ENCODE peak calls at places on chromosomes 7 and 10, in seven cellular contexts. J is colonic mucosa, S is AG10803, Q is fibroblast of pulmonary artery, A is bronchial epithelial cell, D is hepatocyte, W is astrocyte of the spinal cord. T is an unnamed sample.

GRCh38 chr10:48522011-48522765 is 82.7 kb downstream of the ARHGAP22 start:
- DNase-seq in Q (no peak), J (no peak), A (no peak), D (no peak), W (peak), S (peak), T (no peak)

GRCh38 chr7:8125680-8126444 is 136.1 kb downstream of the ICA1 start:
- DNase-seq in D (no peak), Q (no peak), S (no peak), J (peak), A (peak), W (no peak), T (no peak)

GRCh38 chr7:42292991-42293521 is 56.0 kb upstream of the GLI3 start:
- DNase-seq in Q (no peak), A (peak), S (no peak), W (no peak), J (no peak), D (no peak), T (peak)

GRCh38 chr7:102122026-102122425 is 164.6 kb upstream of the SH2B2 start:
- DNase-seq in Q (peak), J (no peak), A (peak), D (peak), S (peak), W (peak), T (peak)

GRCh38 chr7:44112997-44113763 is 9.0 kb downstream of the AEBP1 start:
- DNase-seq in Q (no peak), S (no peak), J (no peak), W (no peak), A (no peak), D (no peak), T (no peak)

GRCh38 chr10:75062191-75062849 is 49.1 kb upstream of the SAMD8 start:
- DNase-seq in S (peak), Q (peak), A (no peak), J (no peak), W (peak), D (no peak), T (no peak)

GRCh38 chr7:130278892-130279690 is 12.4 kb downstream of the CPA2 start:
- DNase-seq in Q (peak), W (peak), S (peak), J (no peak), D (no peak), A (no peak), T (peak)

GRCh38 chr10:29807407-29807806 is 172.6 kb upstream of the SVIL start:
- DNase-seq in S (peak), W (peak), D (no peak), Q (peak), J (no peak), A (peak), T (peak)

GRCh38 chr7:71574153-71574894 is 442.4 kb downstream of the GALNT17 start:
- DNase-seq in W (no peak), J (no peak), S (no peak), Q (no peak), A (no peak), D (no peak), T (no peak)

GRCh38 chr7:23645822-23646221 is 34.2 kb upstream of the FAM221A start:
- DNase-seq in S (no peak), D (no peak), A (no peak), J (no peak), W (no peak), Q (no peak), T (no peak)

GRCh38 chr7:29612596-29612995 is 49.0 kb downstream of the PRR15 start:
- DNase-seq in A (no peak), J (no peak), W (peak), Q (no peak), D (no peak), S (peak), T (no peak)

GRCh38 chr10:103476046-103476768 is 2.8 kb downstream of the CALHM3 start:
- DNase-seq in J (no peak), S (no peak), D (no peak), A (no peak), W (no peak), Q (peak), T (no peak)

GRCh38 chr10:14016942-14017341 is 313.8 kb downstream of the FRMD4A start:
- DNase-seq in A (no peak), S (peak), J (no peak), D (no peak), Q (no peak), W (no peak), T (no peak)

GRCh38 chr10:46538723-46539426 is 17.6 kb downstream of the GPRIN2 start:
- DNase-seq in J (no peak), A (no peak), S (no peak), W (no peak), Q (no peak), D (no peak), T (no peak)

GRCh38 chr7:108034586-108034985 is 31.6 kb upstream of the LAMB1 start:
- DNase-seq in J (no peak), W (no peak), S (no peak), D (peak), Q (no peak), A (no peak), T (no peak)

GRCh38 chr7:85104432-85105205 is 82.2 kb downstream of the SEMA3D start:
- DNase-seq in W (no peak), J (no peak), A (peak), D (no peak), S (peak), Q (peak), T (no peak)

GRCh38 chr7:2108501-2109250 is 124.1 kb downstream of the MAD1L1 start:
- DNase-seq in A (no peak), Q (no peak), J (no peak), S (no peak), D (no peak), W (no peak), T (no peak)

GRCh38 chr10:13758302-13758701 is 171.5 kb downstream of the PRPF18 start:
- DNase-seq in A (peak), D (peak), J (no peak), W (peak), S (peak), Q (peak), T (peak)

GRCh38 chr10:21985541-21985940 is 18.0 kb downstream of the DNAJC1 start:
- DNase-seq in S (peak), W (peak), A (no peak), D (no peak), J (no peak), Q (peak), T (no peak)

GRCh38 chr7:32587431-32587948 is 92.2 kb downstream of the AVL9 start:
- DNase-seq in S (peak), W (peak), Q (peak), J (no peak), A (peak), D (no peak), T (peak)

GRCh38 chr7:99379043-99379577 is 4.6 kb downstream of the ARPC1B start:
- DNase-seq in W (peak), Q (peak), S (peak), J (peak), D (peak), A (peak), T (peak)

GRCh38 chr7:83648464-83649241 is at the start of gene SEMA3E:
- DNase-seq in D (peak), A (peak), W (peak), S (peak), J (peak), Q (peak), T (no peak)

GRCh38 chr7:50450691-50451051 is 521 bp upstream of the FIGNL1 start:
- DNase-seq in Q (no peak), D (no peak), A (no peak), J (no peak), W (no peak), S (no peak), T (no peak)

GRCh38 chr7:140048138-140048537 is 14.6 kb downstream of the PARP12 start:
- DNase-seq in S (no peak), W (no peak), A (no peak), D (no peak), J (no peak), Q (no peak), T (no peak)

GRCh38 chr10:85858776-85859515 is 507.6 kb downstream of the GRID1 start:
- DNase-seq in S (no peak), W (no peak), J (no peak), D (no peak), Q (no peak), A (peak), T (no peak)

GRCh38 chr10:60253490-60253889 is 136.2 kb downstream of the ANK3 start:
- DNase-seq in A (no peak), S (no peak), D (no peak), Q (no peak), J (no peak), W (no peak), T (no peak)

GRCh38 chr10:115129752-115130151 is 36.6 kb downstream of the ATRNL1 start:
- DNase-seq in S (peak), W (peak), Q (peak), D (peak), A (peak), J (no peak), T (peak)

GRCh38 chr10:74922921-74923320 is 96.5 kb downstream of the KAT6B start:
- DNase-seq in D (no peak), J (no peak), A (peak), S (no peak), W (peak), Q (no peak), T (no peak)

GRCh38 chr7:65979583-65980477 is 2.2 kb downstream of the GUSB start:
- DNase-seq in W (no peak), Q (no peak), A (no peak), S (no peak), J (no peak), D (no peak), T (no peak)

GRCh38 chr7:381211-382117 is 91.5 kb downstream of the FOXL3 start:
- DNase-seq in Q (no peak), W (no peak), D (no peak), J (peak), A (no peak), S (no peak), T (no peak)

GRCh38 chr7:66859794-66860645 is 61.0 kb upstream of the TMEM248 start:
- DNase-seq in D (no peak), S (no peak), W (no peak), J (no peak), A (peak), Q (no peak), T (no peak)

GRCh38 chr10:79937256-79937635 is 11.7 kb downstream of the SFTPD start:
- DNase-seq in J (no peak), W (no peak), Q (no peak), D (no peak), S (no peak), A (no peak), T (no peak)

GRCh38 chr10:87547734-87548311 is 43.1 kb downstream of the MINPP1 start:
- DNase-seq in D (no peak), Q (peak), S (peak), A (peak), J (no peak), W (peak), T (peak)

DNA sequence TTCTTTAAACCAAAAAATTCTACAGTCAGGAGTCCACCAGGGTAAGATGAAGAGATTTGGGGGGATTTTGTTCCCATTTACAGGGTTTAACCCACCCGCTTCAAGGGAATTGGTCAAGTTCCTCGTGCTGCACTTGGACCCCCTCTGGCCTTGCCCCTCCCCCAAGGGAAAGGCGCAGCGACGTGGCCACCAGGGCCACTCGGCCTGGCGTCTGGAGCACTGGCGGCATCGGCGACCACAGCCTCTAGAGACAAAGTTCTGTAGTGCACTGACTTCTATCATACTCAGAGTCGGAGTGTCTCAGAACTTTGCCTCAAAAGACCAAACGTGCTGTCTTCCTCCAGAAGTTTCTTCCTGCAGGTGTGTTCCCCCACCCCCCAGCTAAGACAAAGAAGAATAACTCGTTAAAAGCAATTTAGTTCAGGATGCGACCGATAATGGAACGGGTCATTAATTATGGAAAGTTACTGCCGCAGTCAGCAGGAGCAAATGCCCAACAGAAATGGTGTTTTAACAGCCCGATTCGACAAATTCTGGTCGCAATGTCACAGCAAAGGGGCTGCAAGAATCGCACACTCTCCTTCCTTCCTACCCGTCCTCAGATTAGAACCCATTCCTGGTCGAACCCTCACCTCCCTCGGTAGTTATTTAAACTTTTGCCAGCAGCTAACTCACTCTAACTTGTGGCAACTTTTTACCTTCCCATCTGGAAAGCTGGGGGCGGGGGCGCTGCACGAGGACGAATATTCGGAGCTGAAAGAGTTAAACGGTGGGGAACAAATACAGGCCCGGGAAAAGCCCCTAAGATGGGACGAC is 202.1 kb upstream of the NFE2L3 start:
- DNase-seq in J (peak), W (no peak), A (no peak), Q (no peak), S (no peak), D (peak), T (no peak)
- TF ChIP-seq CTCF in J (no peak), W (no peak), A (no peak), Q (no peak), S (peak), D (no peak), T (no peak)

GRCh38 chr7:123864438-123864837 is 19.5 kb downstream of the HYAL4 start:
- DNase-seq in S (no peak), A (no peak), W (no peak), D (peak), Q (no peak), J (peak), T (no peak)
- TF ChIP-seq CTCF in S (no peak), A (no peak), W (no peak), D (no peak), Q (no peak), J (no peak), T (no peak)

GRCh38 chr7:93923291-93923690 is 1.8 kb downstream of the GNG11 start:
- DNase-seq in W (peak), S (no peak), J (no peak), D (no peak), Q (peak), A (no peak), T (peak)

GRCh38 chr7:93923946-93924345 is 2.4 kb downstream of the GNG11 start:
- DNase-seq in S (peak), Q (no peak), W (no peak), A (no peak), D (no peak), J (no peak), T (no peak)

GRCh38 chr7:93920496-93921189 is 892 bp upstream of the GNG11 start:
- DNase-seq in W (peak), J (no peak), D (no peak), A (no peak), S (peak), Q (no peak), T (no peak)

GRCh38 chr7:93921190-93921585 is 347 bp upstream of the GNG11 start:
- DNase-seq in Q (no peak), A (no peak), D (no peak), S (peak), J (no peak), W (no peak), T (no peak)

GRCh38 chr7:93921607-93922446 is at the start of gene GNG11:
- DNase-seq in J (peak), S (peak), Q (peak), W (peak), A (peak), D (peak), T (peak)
- TF ChIP-seq CTCF in J (no peak), S (no peak), Q (no peak), W (no peak), A (no peak), D (no peak), T (no peak)

DNA sequence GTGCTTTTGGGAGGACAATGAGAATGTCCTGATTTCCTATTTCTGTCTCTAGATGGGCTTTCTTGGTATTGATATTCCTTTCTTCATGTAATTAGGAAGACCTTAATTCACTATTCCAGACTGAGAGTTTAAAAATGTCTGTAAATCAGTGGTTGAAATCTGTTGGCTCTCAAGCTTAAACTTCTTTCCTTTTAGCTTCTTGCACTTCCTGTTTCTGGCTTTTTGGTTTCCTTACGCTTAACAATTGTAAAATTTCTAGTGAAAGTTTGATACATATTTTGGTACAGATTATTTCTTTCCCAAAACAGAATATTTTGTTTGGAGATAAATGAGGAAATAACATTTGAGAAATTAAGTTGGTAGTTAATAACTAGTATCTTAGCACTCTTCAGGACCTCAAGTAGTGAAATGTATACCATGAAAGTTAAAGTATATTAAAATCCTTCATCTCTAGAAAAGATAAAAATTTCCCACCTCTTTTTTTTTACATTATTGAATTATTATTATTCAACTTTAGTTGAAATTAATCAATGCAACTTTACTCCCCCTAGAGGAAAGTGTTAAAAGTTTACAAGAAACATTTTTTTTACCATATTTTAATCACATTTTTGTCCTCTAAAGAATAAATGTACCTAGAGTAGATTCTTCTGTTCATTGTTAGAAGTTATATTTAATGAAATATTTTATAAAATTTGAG is 137.2 kb downstream of the PHTF2 start:
- DNase-seq in J (no peak), A (peak), S (peak), D (no peak), Q (peak), W (no peak), T (no peak)
- TF ChIP-seq CTCF in J (peak), A (no peak), S (peak), D (peak), Q (peak), W (no peak), T (peak)

GRCh38 chr10:97427571-97428179 is 1.7 kb downstream of the PGAM1 start:
- DNase-seq in Q (no peak), D (peak), S (peak), A (peak), W (peak), J (peak), T (peak)

GRCh38 chr10:97422921-97423420 is 3.0 kb upstream of the PGAM1 start:
- DNase-seq in J (no peak), Q (peak), S (peak), D (no peak), W (peak), A (peak), T (peak)

GRCh38 chr10:97428572-97428981 is 2.6 kb downstream of the PGAM1 start:
- DNase-seq in J (no peak), Q (no peak), W (no peak), D (no peak), A (peak), S (peak), T (no peak)

GRCh38 chr10:97426776-97427570 is 982 bp downstream of the PGAM1 start:
- DNase-seq in D (peak), W (peak), J (peak), A (no peak), S (no peak), Q (no peak), T (no peak)

GRCh38 chr10:97425964-97426775 is at the start of gene PGAM1:
- DNase-seq in J (peak), Q (peak), A (peak), S (peak), D (peak), W (peak), T (peak)
- TF ChIP-seq CTCF in J (peak), Q (peak), A (peak), S (peak), D (peak), W (peak), T (peak)

DNA sequence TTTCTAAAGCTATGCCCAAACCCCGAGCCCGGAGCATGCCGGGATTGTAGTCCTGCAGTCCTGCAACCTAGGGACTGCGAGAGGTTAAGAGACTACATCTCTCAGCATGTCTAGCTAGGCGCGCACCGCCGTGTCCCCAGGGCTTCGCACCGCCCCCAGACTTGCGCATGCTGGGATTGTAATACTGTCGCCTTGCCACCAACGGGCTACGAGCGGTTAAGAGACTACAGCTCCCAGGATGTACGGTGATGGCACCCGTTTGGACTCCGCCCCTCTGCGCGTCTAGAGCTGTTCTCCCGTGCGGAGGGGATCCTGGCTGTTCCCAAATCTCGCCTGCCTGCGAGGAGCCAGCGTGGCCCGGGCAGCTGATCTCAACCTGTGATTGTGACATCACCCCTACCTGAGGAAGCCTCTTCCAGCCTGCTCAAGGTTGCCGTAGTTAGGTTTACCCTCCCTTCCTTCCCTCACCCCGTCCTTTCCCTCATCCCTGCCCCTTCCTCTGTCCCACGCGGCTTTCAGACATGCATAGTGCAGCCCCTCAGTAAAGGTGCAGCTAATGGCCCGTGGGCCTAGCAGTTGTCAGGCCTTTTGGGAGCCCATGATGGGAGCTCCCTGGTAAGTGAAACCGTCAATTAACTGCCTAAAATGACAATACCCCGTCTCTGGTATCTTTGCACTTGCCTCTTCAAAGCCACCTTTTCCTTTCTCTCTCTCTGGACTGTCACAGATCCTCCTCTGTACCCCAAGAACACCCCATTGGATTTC is 6.3 kb upstream of the ZNF736 start:
- DNase-seq in J (peak), W (peak), Q (peak), S (peak), A (peak), D (no peak), T (no peak)
- TF ChIP-seq CTCF in J (no peak), W (no peak), Q (no peak), S (peak), A (no peak), D (no peak), T (no peak)

GRCh38 chr7:14697684-14698083 is 204.9 kb downstream of the DGKB start:
- DNase-seq in Q (no peak), D (no peak), S (no peak), A (no peak), W (no peak), J (no peak), T (no peak)

GRCh38 chr7:14698239-14698638 is 204.3 kb downstream of the DGKB start:
- DNase-seq in W (peak), S (no peak), J (no peak), A (peak), Q (peak), D (no peak), T (no peak)
- TF ChIP-seq CTCF in W (peak), S (peak), J (no peak), A (no peak), Q (peak), D (peak), T (peak)

GRCh38 chr10:93224005-93224779 is 150.5 kb downstream of the CYP26A1 start:
- DNase-seq in S (no peak), D (no peak), J (no peak), W (no peak), A (no peak), Q (no peak), T (no peak)
- TF ChIP-seq CTCF in S (peak), D (no peak), J (no peak), W (no peak), A (peak), Q (no peak), T (no peak)

T was measured in MCF 10A.